ENCODE peak calls at places on chromosomes 13 and 19, in six cellular contexts. G is OCI-LY7, V is GM23338, J is endothelial cell of umbilical vein, N is GM12878, X is PC-9. O is an unnamed sample. For H4K20me1, the result is how much of the 10 kb centered on the place peaks cover.

GRCh38 chr19:39852882-39853281 is 6.7 kb upstream of the FBL start:
- DNase-seq in J (no peak), X (no peak), N (no peak), G (no peak), V (no peak), O (no peak)

GRCh38 chr19:31317542-31317941 is 31.7 kb downstream of the TSHZ3 start:
- DNase-seq in J (no peak), X (no peak), G (no peak), N (no peak), V (peak), O (no peak)

GRCh38 chr13:74767031-74767430 is 632.8 kb upstream of the KLF12 start:
- DNase-seq in G (no peak), V (no peak), J (no peak), N (no peak), X (no peak), O (no peak)

GRCh38 chr19:5298502-5298901 is 42.1 kb downstream of the PTPRS start:
- DNase-seq in N (no peak), G (no peak), X (peak), V (no peak), J (no peak), O (no peak)

GRCh38 chr13:19658192-19658591 is 24.7 kb downstream of the MPHOSPH8 start:
- DNase-seq in V (no peak), N (no peak), X (no peak), J (no peak), G (no peak), O (no peak)

GRCh38 chr13:31160857-31161582 is 684 bp downstream of the HSPH1 start:
- DNase-seq in J (peak), N (peak), G (peak), V (peak), X (peak), O (peak)

GRCh38 chr13:35714588-35714987 is 238.1 kb upstream of the MAB21L1 start:
- DNase-seq in J (no peak), X (no peak), V (no peak), G (no peak), N (no peak), O (no peak)

GRCh38 chr13:41268764-41269163 is 5.4 kb upstream of the MTRF1 start:
- DNase-seq in V (peak), G (peak), X (no peak), N (no peak), J (peak), O (no peak)

GRCh38 chr19:28632357-28633076 is 580.4 kb downstream of the UQCRFS1 start:
- DNase-seq in J (no peak), N (no peak), X (no peak), G (peak), V (no peak), O (peak)

GRCh38 chr19:8413593-8413923 is 453 bp downstream of the MARCHF2 start:
- DNase-seq in N (no peak), X (no peak), J (no peak), G (peak), V (no peak), O (no peak)

GRCh38 chr13:111323549-111323948 is 3.1 kb downstream of the TEX29 start:
- DNase-seq in J (no peak), X (no peak), V (no peak), N (no peak), G (no peak), O (no peak)

GRCh38 chr19:43555185-43555770 is 20.0 kb downstream of the XRCC1 start:
- DNase-seq in G (peak), V (peak), J (peak), X (peak), N (no peak), O (peak)

GRCh38 chr13:52411629-52412028 is 5.7 kb upstream of the THSD1 start:
- DNase-seq in J (no peak), V (no peak), G (no peak), X (no peak), N (peak), O (no peak)

GRCh38 chr19:29546583-29547190 is 20.9 kb downstream of the VSTM2B start:
- DNase-seq in N (no peak), J (no peak), G (no peak), V (no peak), X (no peak), O (no peak)

GRCh38 chr19:12733907-12734214 is 623 bp downstream of the TRIR start:
- DNase-seq in G (no peak), V (no peak), N (no peak), J (no peak), X (no peak), O (no peak)

GRCh38 chr19:10424011-10424637 is 3.8 kb downstream of the PDE4A start:
- DNase-seq in J (peak), V (peak), X (peak), N (no peak), G (peak), O (peak)

GRCh38 chr13:106156468-106156867 is 379.0 kb downstream of the EFNB2 start:
- DNase-seq in N (no peak), J (peak), X (peak), V (no peak), G (no peak), O (no peak)

GRCh38 chr13:101289764-101290163 is 126.5 kb downstream of the NALCN start:
- DNase-seq in V (peak), X (peak), N (no peak), J (peak), G (peak), O (peak)

GRCh38 chr19:8663920-8664670 is 33.7 kb downstream of the NFILZ start:
- DNase-seq in V (peak), N (no peak), G (peak), X (no peak), J (no peak), O (peak)

GRCh38 chr13:74115138-74115537 is 19.1 kb downstream of the KLF12 start:
- DNase-seq in X (no peak), N (no peak), V (no peak), G (no peak), J (peak), O (no peak)

GRCh38 chr13:45833663-45834062 is 17.9 kb downstream of the SIAH3 start:
- DNase-seq in G (no peak), X (peak), V (no peak), N (no peak), J (peak), O (no peak)

GRCh38 chr19:33734913-33735312 is 61.8 kb upstream of the KCTD15 start:
- DNase-seq in X (no peak), N (no peak), V (no peak), J (no peak), G (no peak), O (no peak)

GRCh38 chr19:15448014-15448777 is 1.6 kb downstream of the WIZ start:
- DNase-seq in X (no peak), G (no peak), N (no peak), V (no peak), J (no peak), O (no peak)

GRCh38 chr13:68535329-68535728 is 1305.2 kb upstream of the PCDH9 start:
- DNase-seq in G (no peak), X (no peak), J (no peak), V (no peak), N (no peak), O (no peak)

GRCh38 chr13:97223711-97224461 is 1.8 kb downstream of the MBNL2 start:
- DNase-seq in V (peak), G (peak), X (peak), J (peak), N (no peak), O (peak)

GRCh38 chr19:2261438-2262172 is 5.4 kb upstream of the JSRP1 start:
- DNase-seq in N (no peak), X (no peak), G (peak), V (peak), J (peak), O (peak)

GRCh38 chr19:49432141-49433073 is 7.2 kb downstream of the GFY start:
- DNase-seq in V (peak), G (no peak), J (no peak), X (no peak), N (no peak), O (no peak)

GRCh38 chr13:50798923-50799322 is 44.6 kb downstream of the DLEU7 start:
- DNase-seq in X (no peak), V (no peak), J (no peak), G (no peak), N (no peak), O (no peak)

GRCh38 chr19:54209058-54209747 is 8.5 kb downstream of the RPS9 start:
- DNase-seq in X (peak), G (no peak), J (no peak), V (peak), N (no peak), O (no peak)

DNA sequence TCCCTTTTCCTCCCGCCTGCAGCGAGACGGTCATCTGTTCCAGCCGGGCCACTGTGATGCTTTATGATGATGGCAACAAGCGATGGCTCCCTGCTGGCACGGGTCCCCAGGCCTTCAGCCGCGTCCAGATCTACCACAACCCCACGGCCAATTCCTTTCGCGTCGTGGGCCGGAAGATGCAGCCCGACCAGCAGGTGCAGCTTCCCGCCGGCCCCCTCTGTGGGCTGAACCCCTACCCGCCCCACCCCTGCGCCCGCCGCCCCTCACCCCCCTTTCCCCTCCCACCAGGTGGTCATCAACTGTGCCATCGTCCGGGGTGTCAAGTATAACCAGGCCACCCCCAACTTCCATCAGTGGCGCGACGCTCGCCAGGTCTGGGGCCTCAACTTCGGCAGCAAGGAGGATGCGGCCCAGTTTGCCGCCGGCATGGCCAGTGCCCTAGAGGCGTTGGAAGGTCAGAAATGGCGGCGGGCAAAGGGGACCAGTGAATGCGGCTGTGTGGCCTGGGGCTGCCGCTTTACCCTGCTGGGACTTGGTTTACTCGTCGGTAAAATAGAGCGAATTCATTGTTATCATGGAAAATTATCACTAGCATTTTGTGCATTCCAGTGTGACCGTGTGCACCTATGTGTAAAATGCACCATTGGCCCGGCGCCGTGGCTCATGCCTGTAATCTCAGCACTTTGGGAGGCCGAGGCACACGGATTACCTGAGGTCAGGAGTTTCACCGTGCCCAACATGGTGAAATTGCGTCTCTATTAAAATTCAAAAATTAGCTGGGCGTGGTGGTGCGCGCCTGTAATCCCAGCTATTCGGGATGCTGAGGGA is 10.6 kb downstream of the VASP start:
- DNase-seq in G (no peak), J (no peak), N (no peak), X (no peak), V (no peak), O (no peak)
- H4K20me1 ChIP-seq in G (under half), J (under half), N (under half), X (under half), V (under half), O (under half)

GRCh38 chr13:32617112-32617511 is 30.9 kb downstream of the PDS5B start:
- DNase-seq in J (no peak), G (no peak), X (no peak), N (no peak), V (no peak), O (no peak)

GRCh38 chr13:32624441-32624840 is 38.2 kb downstream of the PDS5B start:
- DNase-seq in N (no peak), V (no peak), X (no peak), G (no peak), J (no peak), O (no peak)

GRCh38 chr13:32627793-32628192 is 41.5 kb downstream of the PDS5B start:
- DNase-seq in G (no peak), X (no peak), V (no peak), J (no peak), N (no peak), O (no peak)

GRCh38 chr13:32622827-32623226 is 36.6 kb downstream of the PDS5B start:
- DNase-seq in N (no peak), X (no peak), J (no peak), G (no peak), V (no peak), O (no peak)
- H4K20me1 ChIP-seq in N (under half), X (under half), J (under half), G (under half), V (under half), O (under half)

DNA sequence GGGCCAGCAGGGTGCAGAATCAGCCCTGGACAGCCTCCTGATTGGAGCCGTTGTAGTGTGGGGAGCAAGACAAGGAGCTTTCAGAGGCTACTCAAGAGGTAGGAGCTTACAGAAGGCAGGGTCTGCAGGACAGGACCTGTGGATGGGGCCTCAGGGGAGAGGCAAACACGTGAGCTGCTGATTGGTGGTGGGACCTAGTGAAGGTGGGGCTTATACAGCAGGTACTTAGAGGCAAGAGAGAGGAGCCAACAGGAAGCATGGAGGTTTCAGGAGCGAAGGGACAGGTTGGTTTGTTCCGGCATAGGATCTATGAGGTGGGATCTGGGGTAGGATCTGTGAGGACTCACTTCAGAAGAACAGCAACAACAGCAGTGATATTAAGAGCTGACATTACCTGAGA is 32.4 kb downstream of the ZSWIM4 start:
- DNase-seq in V (no peak), N (no peak), X (no peak), G (no peak), J (no peak), O (no peak)
- H4K20me1 ChIP-seq in V (under half), N (under half), X (under half), G (under half), J (under half), O (under half)

DNA sequence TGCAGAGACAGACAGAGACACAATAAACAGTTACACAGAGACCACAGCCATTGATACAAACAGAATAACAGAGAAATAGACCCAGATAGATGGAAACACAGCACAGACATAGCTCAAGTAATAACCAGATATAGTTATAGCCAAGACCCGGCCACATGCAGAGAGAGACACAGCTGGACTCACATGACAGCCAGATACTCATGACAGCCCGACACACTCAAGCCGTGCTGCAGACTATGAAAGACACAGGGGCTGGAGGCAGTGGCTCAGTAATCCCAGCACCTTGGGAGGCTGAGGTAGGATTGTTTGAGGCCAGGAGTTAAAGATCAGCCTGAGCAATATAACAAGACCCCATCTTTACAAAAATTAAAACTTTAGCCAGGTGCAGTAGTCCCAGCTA is 1.6 kb upstream of the DENND1C start:
- DNase-seq in X (no peak), V (no peak), J (no peak), N (no peak), G (no peak), O (no peak)
- H4K20me1 ChIP-seq in X (under half), V (under half), J (under half), N (under half), G (under half), O (under half)

DNA sequence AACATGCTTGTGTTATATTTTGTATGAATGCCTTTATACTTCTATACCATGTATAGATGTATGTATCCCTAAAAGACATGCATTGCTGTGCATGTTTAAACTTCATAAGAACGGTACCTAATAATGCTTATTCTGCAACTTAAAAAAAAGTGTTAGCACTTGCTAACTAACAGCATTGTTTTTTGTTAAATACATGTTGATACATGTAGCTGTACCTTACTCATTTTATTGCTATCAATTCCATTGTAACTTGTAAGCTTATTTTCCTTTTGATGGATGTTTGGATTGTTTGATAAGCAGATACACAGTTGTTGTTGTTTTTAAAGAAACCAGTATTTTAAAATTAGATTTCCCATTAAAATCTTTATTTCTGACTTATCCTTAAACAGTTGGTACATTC is 53.8 kb downstream of the CDK8 start:
- DNase-seq in X (no peak), J (no peak), G (no peak), V (no peak), N (no peak), O (no peak)
- H4K20me1 ChIP-seq in X (under half), J (under half), G (under half), V (under half), N (under half), O (under half)

GRCh38 chr19:582497-583197 is 7.0 kb upstream of the HCN2 start:
- DNase-seq in V (peak), N (no peak), X (no peak), J (no peak), G (no peak), O (no peak)
- H4K20me1 ChIP-seq in V (under half), N (under half), X (half or more), J (under half), G (under half), O (half or more)

GRCh38 chr19:35732540-35733179 is 9.6 kb downstream of the IGFLR1 start:
- DNase-seq in J (no peak), G (no peak), V (no peak), N (no peak), X (no peak), O (no peak)

GRCh38 chr19:35731353-35731752 is 10.9 kb downstream of the IGFLR1 start:
- DNase-seq in X (peak), J (no peak), G (no peak), N (no peak), V (no peak), O (no peak)

GRCh38 chr19:35730326-35730725 is 11.9 kb downstream of the IGFLR1 start:
- DNase-seq in J (no peak), G (no peak), V (no peak), N (no peak), X (no peak), O (no peak)

GRCh38 chr19:35733180-35734125 is 8.8 kb downstream of the IGFLR1 start:
- DNase-seq in J (no peak), G (no peak), N (no peak), X (no peak), V (no peak), O (no peak)

GRCh38 chr19:35731779-35732405 is 10.4 kb downstream of the IGFLR1 start:
- DNase-seq in V (no peak), N (no peak), J (no peak), X (no peak), G (no peak), O (no peak)
- H4K20me1 ChIP-seq in V (under half), N (under half), J (under half), X (under half), G (under half), O (under half)